ENCODE peak calls at places on chromosomes 12 and 14, in four cellular contexts. W is K562, L is GM12878, O is HepG2. R is an unnamed sample.

GRCh38 chr14:71243697-71244096 is 336.4 kb downstream of the PCNX1 start:
- DNase-seq in W (no peak), L (no peak), O (no peak), R (no peak)

GRCh38 chr12:130026608-130027176 is 122.9 kb upstream of the TMEM132D start:
- DNase-seq in W (peak; percentile 54), L (no peak), O (peak; percentile 21), R (peak; percentile 33)

GRCh38 chr12:48827026-48827425 is 8.7 kb downstream of the CACNB3 start:
- DNase-seq in W (no peak), L (no peak), O (no peak), R (no peak)

GRCh38 chr12:104751024-104751570 is 207.0 kb downstream of the SLC41A2 start:
- DNase-seq in W (no peak), L (no peak), O (no peak), R (no peak)

GRCh38 chr12:129696952-129697351 is 206.9 kb downstream of the TMEM132D start:
- DNase-seq in W (no peak), L (no peak), O (no peak), R (no peak)

GRCh38 chr14:56491299-56492285 is 88.0 kb upstream of the TMEM260 start:
- DNase-seq in W (peak; percentile 41), L (peak; percentile 11), O (peak; percentile 49), R (peak; percentile 72)

GRCh38 chr12:4435537-4435936 is 10.1 kb downstream of the FGF6 start:
- DNase-seq in W (no peak), L (no peak), O (no peak), R (no peak)

GRCh38 chr12:108079731-108080130 is 49.4 kb upstream of the WSCD2 start:
- DNase-seq in W (no peak), L (no peak), O (no peak), R (no peak)

GRCh38 chr12:96908170-96908675 is 1.2 kb downstream of the NEDD1 start:
- DNase-seq in W (peak; percentile 45), L (no peak), O (no peak), R (no peak)

GRCh38 chr14:92967346-92967926 is 44.5 kb downstream of the CHGA start:
- DNase-seq in W (no peak), L (no peak), O (no peak), R (no peak)

GRCh38 chr14:74572829-74573360 is 39.1 kb downstream of the LTBP2 start:
- DNase-seq in W (no peak), L (no peak), O (no peak), R (no peak)

GRCh38 chr12:26471560-26471959 is 276.2 kb downstream of the SSPN start:
- DNase-seq in W (no peak), L (peak; percentile 82), O (no peak), R (no peak)

GRCh38 chr14:95876769-95877490 is at the start of gene TUNAR:
- DNase-seq in W (no peak), L (no peak), O (no peak), R (peak; percentile 72)

GRCh38 chr12:56103066-56103711 is 1.2 kb upstream of the PA2G4 start:
- DNase-seq in W (no peak), L (no peak), O (no peak), R (no peak)

GRCh38 chr14:64438181-64438839 is 27.0 kb upstream of the AKAP5 start:
- DNase-seq in W (no peak), L (no peak), O (no peak), R (no peak)

GRCh38 chr14:105091335-105092123 is 26.3 kb upstream of the GPR132 start:
- DNase-seq in W (no peak), L (no peak), O (peak; percentile 71), R (no peak)

GRCh38 chr12:96989916-96990315 is 82.9 kb downstream of the NEDD1 start:
- DNase-seq in W (peak; percentile 62), L (no peak), O (peak; percentile 26), R (peak; percentile 50)

GRCh38 chr14:44589180-44589579 is 82.1 kb upstream of the FSCB start:
- DNase-seq in W (no peak), L (no peak), O (no peak), R (no peak)

GRCh38 chr12:111454716-111455447 is 49.2 kb downstream of the SH2B3 start:
- DNase-seq in W (no peak), L (no peak), O (no peak), R (no peak)

GRCh38 chr14:105065280-105066228 is at the start of gene GPR132:
- DNase-seq in W (no peak), L (peak; percentile 93), O (no peak), R (no peak)

GRCh38 chr12:104539063-104539462 is 82.3 kb downstream of the CHST11 start:
- DNase-seq in W (no peak), L (no peak), O (no peak), R (no peak)

GRCh38 chr14:24408764-24409163 is 10.0 kb downstream of the NYNRIN start:
- DNase-seq in W (no peak), L (no peak), O (no peak), R (no peak)

GRCh38 chr12:591571-592505 is 71.4 kb downstream of the NINJ2 start:
- DNase-seq in W (peak; percentile 96), L (no peak), O (peak; percentile 24), R (no peak)

GRCh38 chr14:43539210-43539609 is 967.9 kb downstream of the FSCB start:
- DNase-seq in W (no peak), L (no peak), O (peak; percentile 50), R (peak; percentile 29)

GRCh38 chr14:73744175-73744867 is 30.1 kb upstream of the PNMA1 start:
- DNase-seq in W (no peak), L (no peak), O (no peak), R (no peak)

GRCh38 chr14:77113644-77114043 is 15.6 kb downstream of the CIPC start:
- DNase-seq in W (no peak), L (no peak), O (no peak), R (no peak)

GRCh38 chr14:57943038-57943437 is 77.1 kb upstream of the SLC35F4 start:
- DNase-seq in W (no peak), L (no peak), O (no peak), R (no peak)

GRCh38 chr12:102440109-102440405 is 40.3 kb downstream of the IGF1 start:
- DNase-seq in W (no peak), L (no peak), O (no peak), R (no peak)

GRCh38 chr14:75579882-75580281 is 1.5 kb downstream of the FLVCR2 start:
- DNase-seq in W (no peak), L (no peak), O (no peak), R (no peak)

DNA sequence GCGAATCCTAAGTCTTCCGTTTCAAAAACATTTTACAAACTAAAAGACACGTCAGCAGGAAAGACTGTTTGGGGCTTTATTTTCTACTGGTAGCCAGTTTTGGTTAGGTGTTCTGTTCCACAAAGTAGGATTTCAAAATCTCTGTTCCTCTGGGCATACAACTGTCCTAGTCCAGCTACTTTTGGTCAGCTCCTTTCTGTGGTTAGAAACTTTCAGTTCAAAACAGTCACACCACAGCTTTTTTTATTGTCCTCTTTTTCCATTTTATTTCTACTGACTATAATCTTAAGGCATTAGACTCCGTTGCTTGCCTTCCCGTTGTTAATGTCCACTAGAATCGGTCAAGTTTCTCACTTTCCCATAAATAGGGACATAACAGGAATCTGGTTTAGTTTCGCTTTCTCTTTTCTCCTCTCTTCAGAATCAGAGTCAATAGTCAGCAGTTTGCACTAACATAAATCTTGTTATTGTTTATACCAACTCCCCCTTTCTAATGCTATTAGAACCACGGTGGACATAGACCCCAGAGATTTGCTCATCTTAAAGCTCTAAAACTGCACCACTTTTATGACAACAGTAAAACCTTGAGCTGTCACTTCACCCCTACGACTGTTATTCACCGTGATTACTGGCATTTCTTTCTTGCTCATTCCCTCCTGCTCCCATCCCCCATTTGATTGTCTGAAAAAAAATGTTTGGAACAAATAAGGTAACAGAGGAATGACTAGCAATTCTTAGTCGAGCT is 41.5 kb upstream of the NPAS3 start:
- DNase-seq in W (no peak), L (no peak), O (peak; percentile 25), R (no peak)
- TF ChIP-seq NR2C2 in W (no peak), L (no peak), O (no peak), R (no peak)

DNA sequence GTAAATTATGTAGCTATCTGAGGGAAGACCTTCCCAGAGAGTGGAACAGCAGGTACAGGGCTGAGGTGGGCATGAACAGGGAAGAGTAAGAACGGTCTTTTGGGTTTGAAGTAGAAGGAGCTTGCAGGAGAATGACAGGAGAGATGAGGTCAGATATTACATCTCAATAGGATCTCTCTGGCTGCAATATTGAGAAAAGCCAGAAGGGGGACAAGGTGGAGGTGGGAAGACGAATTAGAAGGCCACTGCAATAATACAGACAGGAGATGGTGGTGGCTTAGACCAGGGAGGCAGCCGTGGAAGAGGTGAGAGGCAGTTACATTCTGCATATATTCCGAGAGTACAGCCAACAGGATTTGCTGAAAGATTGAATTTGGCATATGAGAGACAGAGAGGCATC is 310.2 kb downstream of the APAF1 start:
- DNase-seq in W (peak; percentile 38), L (no peak), O (peak; percentile 21), R (peak; percentile 36)
- TF ChIP-seq NR2C2 in W (no peak), L (no peak), O (no peak), R (no peak)

DNA sequence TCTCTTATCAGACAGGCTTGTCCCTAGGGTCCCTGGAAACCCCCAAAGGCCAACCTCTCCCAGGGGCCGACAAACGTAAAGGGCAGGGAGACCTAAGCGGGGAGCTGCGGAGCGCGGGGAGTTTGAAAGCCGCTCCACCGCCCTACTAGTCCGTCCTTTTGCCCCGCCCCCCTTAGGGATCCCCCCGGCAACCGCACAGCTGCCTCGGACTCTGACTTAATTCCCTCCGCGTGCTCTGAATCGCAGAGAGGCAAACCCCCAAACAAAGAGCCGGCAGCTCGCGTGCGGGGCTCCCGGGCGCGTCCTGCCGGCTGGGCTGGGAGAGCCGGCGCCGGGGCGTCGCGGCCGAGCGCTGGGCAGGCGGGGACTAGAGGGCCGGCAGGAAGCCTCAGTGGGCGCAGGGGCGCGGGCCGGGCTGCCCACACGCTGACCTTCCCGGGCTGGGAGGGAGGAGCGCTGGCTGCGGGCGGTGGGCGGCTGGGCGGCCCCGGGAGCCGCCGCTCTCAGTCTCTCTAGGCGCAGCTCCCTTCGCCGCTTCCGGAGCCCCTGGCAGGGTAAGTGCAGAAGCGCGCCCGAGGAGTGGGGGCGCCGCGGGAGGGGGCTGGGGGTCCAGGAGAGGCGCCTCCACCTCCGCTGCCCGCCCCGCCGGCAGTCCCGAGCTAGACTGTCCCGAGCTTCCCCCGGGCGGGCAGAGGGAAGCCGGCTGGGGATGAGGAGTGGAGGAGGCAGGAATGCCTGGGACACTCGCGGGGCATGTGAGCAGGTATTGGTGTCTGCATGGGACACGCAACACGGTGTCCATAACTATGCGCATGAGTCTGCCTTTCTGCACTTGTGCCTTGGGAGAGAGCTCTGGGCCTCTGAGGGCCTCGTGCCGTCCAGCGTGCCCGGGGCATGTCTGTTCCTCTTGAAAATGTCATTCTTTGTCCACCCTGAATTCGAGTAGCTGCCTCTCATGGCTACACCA is at the start of gene TSPAN11:
- DNase-seq in W (no peak), L (no peak), O (no peak), R (peak; percentile 79)
- TF ChIP-seq NR2C2 in W (no peak), L (no peak), O (no peak), R (no peak)

DNA sequence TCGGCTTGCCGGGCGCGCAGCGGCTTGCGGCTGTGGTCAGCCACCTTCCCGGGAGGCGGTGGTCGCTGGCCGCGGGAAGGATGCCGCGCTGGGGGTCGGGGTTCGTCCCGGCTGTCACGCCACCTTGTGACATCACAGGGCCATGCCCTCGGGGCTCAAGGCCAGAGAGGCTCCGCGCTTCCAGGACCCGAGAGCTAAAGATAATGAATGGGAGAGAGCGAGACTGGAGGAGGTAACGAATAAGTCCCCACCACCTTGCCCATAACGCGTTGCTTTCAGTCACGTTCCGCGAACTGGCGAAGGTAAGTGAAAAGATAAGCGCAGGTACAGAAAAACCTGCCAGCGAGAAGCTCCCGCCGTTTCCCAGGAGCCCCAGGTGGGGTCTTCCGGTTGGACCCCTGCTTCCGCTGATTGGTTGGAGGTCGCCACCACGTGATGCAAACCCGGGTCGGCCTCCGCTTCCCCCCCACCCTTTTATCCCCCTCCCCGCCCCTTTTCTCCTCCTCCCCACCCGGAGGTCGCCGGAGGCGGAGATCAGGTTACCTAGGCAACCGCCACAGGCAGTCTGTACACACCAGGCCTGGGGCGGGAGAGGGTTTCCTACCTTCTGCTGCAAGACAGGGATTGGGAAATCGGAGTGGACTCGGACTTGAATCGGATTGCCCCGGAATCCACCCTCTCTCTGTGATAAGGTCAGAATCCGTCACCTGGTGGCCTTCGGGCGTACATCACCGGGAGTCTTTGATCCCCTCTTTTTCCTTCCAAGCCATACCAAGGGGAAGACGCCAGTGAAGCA is at the start of gene LRRC9:
- DNase-seq in W (no peak), L (no peak), O (peak; percentile 93), R (peak; percentile 96)
- TF ChIP-seq NR2C2 in W (no peak), L (no peak), O (peak; percentile 82), R (no peak)

R was measured in WTC11.